ENCODE peak calls at places on chromosomes 12 and 14, in four cellular contexts. I is HEK293T, B is NCI-H69, D is midbrain. P is an unnamed sample.

GRCh38 chr14:101960225-101960624 is 4.1 kb upstream of the DYNC1H1 start:
- DNase-seq in B (peak), I (peak), D (no peak), P (no peak)

GRCh38 chr14:49972199-49972671 is 79.4 kb downstream of the ARF6 start:
- DNase-seq in D (no peak), B (peak), I (no peak), P (peak)

GRCh38 chr14:102088012-102088792 is 1.4 kb upstream of the HSP90AA1 start:
- DNase-seq in I (no peak), D (peak), B (no peak), P (peak)

GRCh38 chr14:102338724-102339123 is 19.2 kb downstream of the ZNF839 start:
- DNase-seq in I (no peak), D (no peak), B (no peak), P (no peak)

GRCh38 chr14:100729982-100730381 is 3.3 kb downstream of the DLK1 start:
- DNase-seq in I (no peak), B (no peak), D (no peak), P (no peak)

GRCh38 chr14:28751467-28752058 is 15.0 kb upstream of the FOXG1 start:
- DNase-seq in B (peak), D (peak), I (peak), P (peak)

GRCh38 chr12:42776396-42776795 is 186.8 kb upstream of the PRICKLE1 start:
- DNase-seq in B (peak), I (no peak), D (no peak), P (no peak)

GRCh38 chr12:88833641-88834116 is 253.4 kb upstream of the KITLG start:
- DNase-seq in D (no peak), B (no peak), I (no peak), P (no peak)

GRCh38 chr12:80909370-80909769 is 28.4 kb downstream of the LIN7A start:
- DNase-seq in B (no peak), D (no peak), I (no peak), P (no peak)

GRCh38 chr14:104138098-104138890 is at the start of gene KIF26A:
- DNase-seq in I (peak), B (peak), D (no peak), P (no peak)

GRCh38 chr14:106442857-106443256 is 916.5 kb downstream of the TMEM121 start:
- DNase-seq in B (peak), I (peak), D (no peak), P (no peak)

GRCh38 chr14:62125793-62126192 is 363.6 kb downstream of the SNAPC1 start:
- DNase-seq in I (no peak), D (no peak), B (no peak), P (no peak)

GRCh38 chr12:70733385-70733784 is 96.2 kb upstream of the PTPRB start:
- DNase-seq in I (peak), B (peak), D (peak), P (peak)

GRCh38 chr14:97846156-97846555 is 1049.0 kb downstream of the VRK1 start:
- DNase-seq in B (no peak), D (no peak), I (no peak), P (no peak)

GRCh38 chr14:90387201-90387600 is 9.6 kb upstream of the CALM1 start:
- DNase-seq in B (no peak), D (no peak), I (no peak), P (no peak)

GRCh38 chr12:31288381-31288780 is 37.6 kb downstream of the SINHCAF start:
- DNase-seq in B (peak), D (no peak), I (no peak), P (no peak)

GRCh38 chr12:92332552-92332951 is 186.9 kb upstream of the BTG1 start:
- DNase-seq in D (no peak), I (no peak), B (no peak), P (no peak)

GRCh38 chr12:9509464-9510166 is 98.1 kb downstream of the KLRB1 start:
- DNase-seq in B (no peak), I (no peak), D (no peak), P (no peak)

GRCh38 chr14:38944691-38945090 is 158.3 kb downstream of the SEC23A start:
- DNase-seq in D (peak), B (no peak), I (no peak), P (peak)

GRCh38 chr14:67413806-67414769 is 2.1 kb upstream of the PLEK2 start:
- DNase-seq in B (peak), D (no peak), I (peak), P (no peak)

GRCh38 chr14:68395585-68395984 is 397.3 kb downstream of the ZFP36L1 start:
- DNase-seq in B (no peak), I (no peak), D (no peak), P (no peak)

GRCh38 chr12:6069452-6070093 is 54.9 kb downstream of the VWF start:
- DNase-seq in B (no peak), D (no peak), I (no peak), P (peak)

P was measured in Ammon's horn.